ENCODE peak calls at places on chromosomes 7 and 10, in four cellular contexts. W, K, A and R are unnamed samples.
A peak's percentile ranks its signal among the peaks of the same experiment; 100 is the strongest.

GRCh38 chr7:92133737-92134270 is 473 bp downstream of the CYP51A1 start:
- DNase-seq in W (peak; percentile 67), K (peak; percentile 77), A (peak; percentile 91), R (peak; percentile 88)

GRCh38 chr10:26969145-26969926 is 108.6 kb upstream of the ABI1 start:
- DNase-seq in W (no peak), K (no peak), A (no peak), R (no peak)

GRCh38 chr10:126439947-126440346 is 51.7 kb upstream of the ADAM12 start:
- DNase-seq in W (no peak), K (no peak), A (no peak), R (no peak)

GRCh38 chr10:80163741-80164341 is 31.3 kb downstream of the PLAC9 start:
- DNase-seq in W (no peak), K (no peak), A (no peak), R (no peak)

GRCh38 chr10:74118794-74119193 is 31.8 kb downstream of the AP3M1 start:
- DNase-seq in W (no peak), K (no peak), A (no peak), R (no peak)

GRCh38 chr7:112001089-112001826 is 204.9 kb downstream of the DOCK4 start:
- DNase-seq in W (no peak), K (no peak), A (no peak), R (no peak)

GRCh38 chr7:158963780-158964222 is 107.4 kb downstream of the DYNC2I1 start:
- DNase-seq in W (no peak), K (peak; percentile 75), A (no peak), R (no peak)

GRCh38 chr7:78260826-78261225 is 462.3 kb downstream of the PHTF2 start:
- DNase-seq in W (no peak), K (no peak), A (no peak), R (no peak)

GRCh38 chr7:122304996-122305421 is 459 bp upstream of the FEZF1 start:
- DNase-seq in W (no peak), K (no peak), A (no peak), R (no peak)

GRCh38 chr10:4526426-4526825 is 299.6 kb upstream of the AKR1E2 start:
- DNase-seq in W (no peak), K (no peak), A (no peak), R (no peak)

GRCh38 chr10:129972145-129972965 is 8.3 kb upstream of the EBF3 start:
- DNase-seq in W (no peak), K (no peak), A (no peak), R (peak; percentile 37)

GRCh38 chr7:66958708-66959350 is 36.6 kb downstream of the SBDS start:
- DNase-seq in W (no peak), K (no peak), A (no peak), R (no peak)

GRCh38 chr10:14476641-14477407 is 146.1 kb upstream of the FRMD4A start:
- DNase-seq in W (no peak), K (peak; percentile 3), A (no peak), R (no peak)

GRCh38 chr10:8424555-8425201 is 370.2 kb downstream of the GATA3 start:
- DNase-seq in W (no peak), K (no peak), A (no peak), R (no peak)

GRCh38 chr7:37071124-37071523 is 346.8 kb upstream of the AOAH start:
- DNase-seq in W (no peak), K (no peak), A (no peak), R (no peak)

GRCh38 chr7:999149-999883 is 16.3 kb downstream of the CYP2W1 start:
- DNase-seq in W (no peak), K (no peak), A (no peak), R (no peak)

GRCh38 chr10:27482984-27483956 is 20.8 kb upstream of the RAB18 start:
- DNase-seq in W (no peak), K (no peak), A (no peak), R (no peak)

GRCh38 chr10:67775274-67775673 is 62.7 kb downstream of the DNAJC12 start:
- DNase-seq in W (no peak), K (no peak), A (no peak), R (no peak)

GRCh38 chr7:127578036-127578684 is 7.2 kb downstream of the GCC1 start:
- DNase-seq in W (no peak), K (no peak), A (no peak), R (no peak)

GRCh38 chr10:123885406-123886164 is 6.0 kb downstream of the CPXM2 start:
- DNase-seq in W (no peak), K (no peak), A (no peak), R (no peak)

GRCh38 chr7:39069046-39069445 is 91.3 kb downstream of the POU6F2 start:
- DNase-seq in W (no peak), K (no peak), A (no peak), R (no peak)

GRCh38 chr7:116734736-116735135 is 62.7 kb downstream of the MET start:
- DNase-seq in W (no peak), K (no peak), A (no peak), R (no peak)

GRCh38 chr7:98227939-98228338 is 16.7 kb downstream of the BHLHA15 start:
- DNase-seq in W (no peak), K (no peak), A (no peak), R (no peak)

GRCh38 chr10:24824124-24824523 is 100.4 kb upstream of the ARHGAP21 start:
- DNase-seq in W (no peak), K (no peak), A (no peak), R (no peak)

GRCh38 chr10:19816420-19817250 is at the start of gene PLXDC2:
- DNase-seq in W (peak; percentile 72), K (peak; percentile 65), A (peak; percentile 40), R (peak; percentile 55)

GRCh38 chr7:76300210-76300731 is 2.2 kb upstream of the HSPB1 start:
- DNase-seq in W (peak; percentile 39), K (no peak), A (no peak), R (no peak)

GRCh38 chr7:34949356-34949755 is 87.9 kb downstream of the DPY19L1 start:
- DNase-seq in W (no peak), K (no peak), A (no peak), R (no peak)

GRCh38 chr7:134320201-134320600 is 3.5 kb upstream of the SLC35B4 start:
- DNase-seq in W (no peak), K (no peak), A (no peak), R (no peak)

GRCh38 chr7:158710651-158711102 is 6.1 kb upstream of the NCAPG2 start:
- DNase-seq in W (no peak), K (no peak), A (no peak), R (no peak)

GRCh38 chr10:46292573-46293023 is 5.8 kb downstream of the ANTXRL start:
- DNase-seq in W (no peak), K (peak; percentile 47), A (no peak), R (no peak)

GRCh38 chr7:49800031-49800430 is 26.6 kb downstream of the VWC2 start:
- DNase-seq in W (peak; percentile 82), K (no peak), A (no peak), R (no peak)

GRCh38 chr7:31126976-31127375 is 74.9 kb downstream of the ADCYAP1R1 start:
- DNase-seq in W (peak; percentile 16), K (no peak), A (no peak), R (no peak)
- TF ChIP-seq CTCF in W (peak; percentile 38), K (no peak), A (peak; percentile 54), R (peak; percentile 24)

GRCh38 chr7:139948587-139948986 is 114.2 kb downstream of the PARP12 start:
- DNase-seq in W (no peak), K (no peak), A (no peak), R (no peak)

GRCh38 chr7:139950881-139951525 is 111.7 kb downstream of the PARP12 start:
- DNase-seq in W (no peak), K (no peak), A (no peak), R (no peak)

GRCh38 chr7:139947021-139947420 is 115.7 kb downstream of the PARP12 start:
- DNase-seq in W (no peak), K (no peak), A (no peak), R (no peak)

GRCh38 chr7:139948167-139948566 is 114.6 kb downstream of the PARP12 start:
- DNase-seq in W (no peak), K (no peak), A (no peak), R (no peak)

DNA sequence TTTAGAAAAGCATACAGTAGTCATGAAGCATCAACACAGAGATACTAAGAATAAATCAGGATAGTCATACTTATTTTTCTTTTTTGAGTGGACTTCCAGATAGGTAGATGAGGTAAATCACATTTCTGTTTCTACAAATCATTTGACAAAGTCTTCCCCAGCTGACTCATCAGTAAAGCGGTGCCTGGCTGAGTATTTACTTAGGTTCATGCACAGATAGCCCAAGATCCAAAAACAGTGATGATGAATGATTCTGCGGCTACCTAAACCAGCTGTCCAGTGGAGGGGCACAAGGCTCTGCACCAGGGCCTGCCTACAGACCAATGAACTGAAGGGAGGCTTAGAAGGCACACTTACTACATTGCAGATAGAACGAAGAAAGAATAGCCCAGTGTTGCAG is 113.1 kb downstream of the PARP12 start:
- DNase-seq in W (no peak), K (no peak), A (no peak), R (no peak)
- TF ChIP-seq CTCF in W (no peak), K (no peak), A (no peak), R (no peak)

GRCh38 chr7:132576723-132577089 is 436 bp upstream of the PLXNA4 start:
- DNase-seq in W (no peak), K (no peak), A (no peak), R (no peak)

GRCh38 chr7:132578050-132578370 is 1.7 kb upstream of the PLXNA4 start:
- DNase-seq in W (no peak), K (no peak), A (no peak), R (no peak)

GRCh38 chr7:132578826-132579225 is 2.6 kb upstream of the PLXNA4 start:
- DNase-seq in W (no peak), K (no peak), A (no peak), R (no peak)

GRCh38 chr7:132575987-132576722 is at the start of gene PLXNA4:
- DNase-seq in W (no peak), K (no peak), A (peak; percentile 14), R (no peak)

GRCh38 chr7:132577206-132578049 is 1.2 kb upstream of the PLXNA4 start:
- DNase-seq in W (peak; percentile 74), K (peak; percentile 55), A (peak; percentile 73), R (peak; percentile 61)
- TF ChIP-seq CTCF in W (no peak), K (no peak), A (peak; percentile 48), R (peak; percentile 25)

GRCh38 chr10:6842722-6843121 is 262.6 kb upstream of the PRKCQ start:
- DNase-seq in W (no peak), K (no peak), A (no peak), R (no peak)

GRCh38 chr10:6840093-6840763 is 260.2 kb upstream of the PRKCQ start:
- DNase-seq in W (no peak), K (no peak), A (no peak), R (no peak)

GRCh38 chr10:6840766-6841165 is 260.7 kb upstream of the PRKCQ start:
- DNase-seq in W (no peak), K (no peak), A (no peak), R (no peak)

GRCh38 chr10:6843477-6843876 is 263.4 kb upstream of the PRKCQ start:
- DNase-seq in W (no peak), K (no peak), A (no peak), R (no peak)

DNA sequence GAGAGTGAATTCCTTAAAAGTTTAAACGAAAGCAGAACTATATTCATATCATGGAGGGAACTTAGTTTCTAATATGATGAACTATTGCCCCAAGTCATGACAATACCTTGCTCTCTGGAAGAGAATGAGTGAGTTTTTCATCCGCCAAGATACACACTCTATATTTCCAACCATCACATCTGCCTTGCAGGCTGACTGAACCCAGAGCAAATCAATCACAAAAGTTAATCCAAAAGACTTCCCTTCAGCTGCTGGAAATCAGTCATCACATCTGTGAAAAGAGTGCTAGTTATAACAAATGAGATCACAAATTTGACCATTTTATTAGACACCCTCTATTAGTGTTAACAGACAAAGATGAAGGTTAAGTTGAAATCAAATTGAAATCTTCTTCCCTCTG is 261.7 kb upstream of the PRKCQ start:
- DNase-seq in W (no peak), K (no peak), A (no peak), R (no peak)
- TF ChIP-seq CTCF in W (no peak), K (no peak), A (no peak), R (no peak)

GRCh38 chr7:4226166-4226857 is 455.8 kb upstream of the FOXK1 start:
- DNase-seq in W (no peak), K (no peak), A (no peak), R (no peak)
- TF ChIP-seq CTCF in W (no peak), K (no peak), A (peak; percentile 16), R (no peak)